ENCODE peak calls at places on chromosome 4, in six cellular contexts. One of them, this sample, is unnamed. For H3K36me3, the result is how much of the 10 kb centered on the place peaks cover.

GRCh38 chr4:99885063-99885664 is 9.1 kb downstream of the LAMTOR3 start:
- DNase-seq in transverse colon: no peak
- DNase-seq in GM23338: peak
- DNase-seq in spleen: no peak
- DNase-seq in CD4-positive, CD25-positive, alpha-beta regulatory T cell: peak
- DNase-seq in sigmoid colon: no peak
- DNase-seq in this sample: no peak

GRCh38 chr4:123661080-123661737 is 264.6 kb downstream of the SPRY1 start:
- DNase-seq in sigmoid colon: no peak
- DNase-seq in CD4-positive, CD25-positive, alpha-beta regulatory T cell: no peak
- DNase-seq in GM23338: peak
- DNase-seq in spleen: no peak
- DNase-seq in transverse colon: no peak
- DNase-seq in this sample: no peak

GRCh38 chr4:112284166-112284565 is 1.5 kb downstream of the TIFA start:
- DNase-seq in CD4-positive, CD25-positive, alpha-beta regulatory T cell: no peak
- DNase-seq in sigmoid colon: no peak
- DNase-seq in spleen: no peak
- DNase-seq in transverse colon: no peak
- DNase-seq in GM23338: no peak
- DNase-seq in this sample: no peak

GRCh38 chr4:157607996-157608395 is 387.5 kb downstream of the GRIA2 start:
- DNase-seq in CD4-positive, CD25-positive, alpha-beta regulatory T cell: no peak
- DNase-seq in transverse colon: no peak
- DNase-seq in GM23338: no peak
- DNase-seq in sigmoid colon: no peak
- DNase-seq in spleen: no peak
- DNase-seq in this sample: no peak

GRCh38 chr4:159027535-159027934 is 75.3 kb upstream of the RAPGEF2 start:
- DNase-seq in sigmoid colon: no peak
- DNase-seq in CD4-positive, CD25-positive, alpha-beta regulatory T cell: no peak
- DNase-seq in GM23338: no peak
- DNase-seq in spleen: no peak
- DNase-seq in transverse colon: no peak
- DNase-seq in this sample: no peak

GRCh38 chr4:102825261-102826071 is 1.9 kb downstream of the UBE2D3 start:
- DNase-seq in CD4-positive, CD25-positive, alpha-beta regulatory T cell: peak
- DNase-seq in sigmoid colon: peak
- DNase-seq in transverse colon: peak
- DNase-seq in spleen: no peak
- DNase-seq in GM23338: peak
- DNase-seq in this sample: no peak

GRCh38 chr4:15162465-15163283 is 160.4 kb downstream of the CPEB2 start:
- DNase-seq in CD4-positive, CD25-positive, alpha-beta regulatory T cell: no peak
- DNase-seq in GM23338: peak
- DNase-seq in sigmoid colon: no peak
- DNase-seq in transverse colon: no peak
- DNase-seq in spleen: no peak
- DNase-seq in this sample: no peak

GRCh38 chr4:15656038-15656470 is 897 bp upstream of the FBXL5 start:
- DNase-seq in transverse colon: no peak
- DNase-seq in sigmoid colon: no peak
- DNase-seq in CD4-positive, CD25-positive, alpha-beta regulatory T cell: no peak
- DNase-seq in GM23338: peak
- DNase-seq in spleen: no peak
- DNase-seq in this sample: no peak

GRCh38 chr4:38764292-38764691 is 18.5 kb downstream of the TLR10 start:
- DNase-seq in CD4-positive, CD25-positive, alpha-beta regulatory T cell: no peak
- DNase-seq in GM23338: no peak
- DNase-seq in spleen: no peak
- DNase-seq in transverse colon: no peak
- DNase-seq in sigmoid colon: no peak
- DNase-seq in this sample: no peak

GRCh38 chr4:149264093-149264733 is 551.4 kb downstream of the IQCM start:
- DNase-seq in sigmoid colon: no peak
- DNase-seq in spleen: no peak
- DNase-seq in GM23338: peak
- DNase-seq in CD4-positive, CD25-positive, alpha-beta regulatory T cell: peak
- DNase-seq in transverse colon: peak
- DNase-seq in this sample: no peak

GRCh38 chr4:87375719-87376291 is 15.2 kb downstream of the HSD17B11 start:
- DNase-seq in sigmoid colon: peak
- DNase-seq in spleen: no peak
- DNase-seq in GM23338: peak
- DNase-seq in CD4-positive, CD25-positive, alpha-beta regulatory T cell: peak
- DNase-seq in transverse colon: no peak
- DNase-seq in this sample: no peak

GRCh38 chr4:145234086-145234694 is 53.8 kb upstream of the OTUD4 start:
- DNase-seq in CD4-positive, CD25-positive, alpha-beta regulatory T cell: peak
- DNase-seq in GM23338: peak
- DNase-seq in sigmoid colon: no peak
- DNase-seq in spleen: no peak
- DNase-seq in transverse colon: peak
- DNase-seq in this sample: no peak

GRCh38 chr4:17781831-17782287 is 438 bp upstream of the FAM184B start:
- DNase-seq in CD4-positive, CD25-positive, alpha-beta regulatory T cell: no peak
- DNase-seq in sigmoid colon: no peak
- DNase-seq in GM23338: peak
- DNase-seq in transverse colon: no peak
- DNase-seq in spleen: no peak
- DNase-seq in this sample: no peak

GRCh38 chr4:89353514-89353913 is 45.9 kb upstream of the GPRIN3 start:
- DNase-seq in spleen: no peak
- DNase-seq in CD4-positive, CD25-positive, alpha-beta regulatory T cell: no peak
- DNase-seq in transverse colon: no peak
- DNase-seq in GM23338: no peak
- DNase-seq in sigmoid colon: no peak
- DNase-seq in this sample: no peak

GRCh38 chr4:76738081-76738931 is 159.6 kb downstream of the SOWAHB start:
- DNase-seq in GM23338: no peak
- DNase-seq in CD4-positive, CD25-positive, alpha-beta regulatory T cell: no peak
- DNase-seq in spleen: no peak
- DNase-seq in transverse colon: no peak
- DNase-seq in sigmoid colon: peak
- DNase-seq in this sample: no peak

GRCh38 chr4:113979157-113979972 is at the start of gene ARSJ:
- DNase-seq in spleen: peak
- DNase-seq in transverse colon: peak
- DNase-seq in CD4-positive, CD25-positive, alpha-beta regulatory T cell: no peak
- DNase-seq in GM23338: peak
- DNase-seq in sigmoid colon: peak
- DNase-seq in this sample: peak

GRCh38 chr4:21769404-21770147 is 179.0 kb downstream of the KCNIP4 start:
- DNase-seq in GM23338: no peak
- DNase-seq in spleen: no peak
- DNase-seq in sigmoid colon: no peak
- DNase-seq in CD4-positive, CD25-positive, alpha-beta regulatory T cell: no peak
- DNase-seq in transverse colon: no peak
- DNase-seq in this sample: no peak

GRCh38 chr4:166324321-166324720 is 451.3 kb downstream of the TLL1 start:
- DNase-seq in GM23338: peak
- DNase-seq in spleen: no peak
- DNase-seq in sigmoid colon: no peak
- DNase-seq in transverse colon: peak
- DNase-seq in CD4-positive, CD25-positive, alpha-beta regulatory T cell: no peak
- DNase-seq in this sample: no peak

GRCh38 chr4:181281451-181281850 is 961.8 kb upstream of the TENM3 start:
- DNase-seq in CD4-positive, CD25-positive, alpha-beta regulatory T cell: no peak
- DNase-seq in spleen: no peak
- DNase-seq in GM23338: no peak
- DNase-seq in sigmoid colon: no peak
- DNase-seq in transverse colon: no peak
- DNase-seq in this sample: no peak

GRCh38 chr4:183438458-183439113 is 5.8 kb upstream of the CDKN2AIP start:
- DNase-seq in transverse colon: peak
- DNase-seq in GM23338: no peak
- DNase-seq in CD4-positive, CD25-positive, alpha-beta regulatory T cell: no peak
- DNase-seq in spleen: no peak
- DNase-seq in sigmoid colon: no peak
- DNase-seq in this sample: no peak

GRCh38 chr4:110275871-110276270 is 77.5 kb upstream of the ELOVL6 start:
- DNase-seq in spleen: no peak
- DNase-seq in transverse colon: no peak
- DNase-seq in GM23338: no peak
- DNase-seq in sigmoid colon: no peak
- DNase-seq in CD4-positive, CD25-positive, alpha-beta regulatory T cell: no peak
- DNase-seq in this sample: no peak

GRCh38 chr4:114926508-114926907 is 186.9 kb downstream of the NDST4 start:
- DNase-seq in CD4-positive, CD25-positive, alpha-beta regulatory T cell: no peak
- DNase-seq in GM23338: no peak
- DNase-seq in transverse colon: no peak
- DNase-seq in spleen: no peak
- DNase-seq in sigmoid colon: no peak
- DNase-seq in this sample: no peak

GRCh38 chr4:113574636-113575103 is 186.9 kb downstream of the CAMK2D start:
- DNase-seq in transverse colon: no peak
- DNase-seq in CD4-positive, CD25-positive, alpha-beta regulatory T cell: no peak
- DNase-seq in spleen: no peak
- DNase-seq in sigmoid colon: no peak
- DNase-seq in GM23338: no peak
- DNase-seq in this sample: no peak

GRCh38 chr4:15765306-15765705 is 12.8 kb upstream of the CD38 start:
- DNase-seq in sigmoid colon: no peak
- DNase-seq in spleen: no peak
- DNase-seq in transverse colon: no peak
- DNase-seq in CD4-positive, CD25-positive, alpha-beta regulatory T cell: no peak
- DNase-seq in GM23338: no peak
- DNase-seq in this sample: no peak

GRCh38 chr4:158793021-158793420 is 24.2 kb downstream of the FNIP2 start:
- DNase-seq in sigmoid colon: no peak
- DNase-seq in spleen: no peak
- DNase-seq in CD4-positive, CD25-positive, alpha-beta regulatory T cell: no peak
- DNase-seq in transverse colon: no peak
- DNase-seq in GM23338: no peak
- DNase-seq in this sample: no peak

GRCh38 chr4:120105472-120105871 is 38.8 kb upstream of the MAD2L1 start:
- DNase-seq in GM23338: no peak
- DNase-seq in sigmoid colon: no peak
- DNase-seq in CD4-positive, CD25-positive, alpha-beta regulatory T cell: no peak
- DNase-seq in transverse colon: no peak
- DNase-seq in spleen: no peak
- DNase-seq in this sample: no peak

GRCh38 chr4:38523054-38523453 is 140.9 kb upstream of the KLF3 start:
- DNase-seq in spleen: no peak
- DNase-seq in CD4-positive, CD25-positive, alpha-beta regulatory T cell: no peak
- DNase-seq in GM23338: no peak
- DNase-seq in sigmoid colon: no peak
- DNase-seq in transverse colon: no peak
- DNase-seq in this sample: no peak

GRCh38 chr4:153465922-153466636 is at the start of gene TMEM131L:
- DNase-seq in sigmoid colon: peak
- DNase-seq in spleen: peak
- DNase-seq in transverse colon: peak
- DNase-seq in CD4-positive, CD25-positive, alpha-beta regulatory T cell: peak
- DNase-seq in GM23338: peak
- DNase-seq in this sample: peak

GRCh38 chr4:163048447-163048846 is 118.2 kb downstream of the NAF1 start:
- DNase-seq in sigmoid colon: no peak
- DNase-seq in spleen: no peak
- DNase-seq in transverse colon: peak
- DNase-seq in CD4-positive, CD25-positive, alpha-beta regulatory T cell: no peak
- DNase-seq in GM23338: peak
- DNase-seq in this sample: no peak

GRCh38 chr4:52015366-52015765 is 4.8 kb downstream of the LRRC66 start:
- DNase-seq in CD4-positive, CD25-positive, alpha-beta regulatory T cell: no peak
- DNase-seq in spleen: no peak
- DNase-seq in sigmoid colon: no peak
- DNase-seq in GM23338: peak
- DNase-seq in transverse colon: no peak
- DNase-seq in this sample: no peak

GRCh38 chr4:63619771-63620170 is 789.5 kb downstream of the TECRL start:
- DNase-seq in spleen: no peak
- DNase-seq in transverse colon: no peak
- DNase-seq in GM23338: no peak
- DNase-seq in CD4-positive, CD25-positive, alpha-beta regulatory T cell: no peak
- DNase-seq in sigmoid colon: no peak
- DNase-seq in this sample: no peak

GRCh38 chr4:6920174-6920573 is 10.5 kb downstream of the TBC1D14 start:
- DNase-seq in spleen: peak
- DNase-seq in CD4-positive, CD25-positive, alpha-beta regulatory T cell: no peak
- DNase-seq in GM23338: no peak
- DNase-seq in sigmoid colon: peak
- DNase-seq in transverse colon: no peak
- DNase-seq in this sample: no peak

GRCh38 chr4:82744284-82744963 is 54.2 kb downstream of the SCD5 start:
- DNase-seq in GM23338: no peak
- DNase-seq in transverse colon: no peak
- DNase-seq in spleen: no peak
- DNase-seq in sigmoid colon: no peak
- DNase-seq in CD4-positive, CD25-positive, alpha-beta regulatory T cell: no peak
- DNase-seq in this sample: no peak

GRCh38 chr4:48191758-48192157 is 57.7 kb upstream of the TXK start:
- DNase-seq in GM23338: no peak
- DNase-seq in spleen: no peak
- DNase-seq in transverse colon: no peak
- DNase-seq in sigmoid colon: no peak
- DNase-seq in CD4-positive, CD25-positive, alpha-beta regulatory T cell: no peak
- DNase-seq in this sample: no peak
- H3K36me3 ChIP-seq in GM23338: under half
- H3K36me3 ChIP-seq in spleen: under half
- H3K36me3 ChIP-seq in transverse colon: under half
- H3K36me3 ChIP-seq in sigmoid colon: under half
- H3K36me3 ChIP-seq in CD4-positive, CD25-positive, alpha-beta regulatory T cell: under half
- H3K36me3 ChIP-seq in this sample: under half

DNA sequence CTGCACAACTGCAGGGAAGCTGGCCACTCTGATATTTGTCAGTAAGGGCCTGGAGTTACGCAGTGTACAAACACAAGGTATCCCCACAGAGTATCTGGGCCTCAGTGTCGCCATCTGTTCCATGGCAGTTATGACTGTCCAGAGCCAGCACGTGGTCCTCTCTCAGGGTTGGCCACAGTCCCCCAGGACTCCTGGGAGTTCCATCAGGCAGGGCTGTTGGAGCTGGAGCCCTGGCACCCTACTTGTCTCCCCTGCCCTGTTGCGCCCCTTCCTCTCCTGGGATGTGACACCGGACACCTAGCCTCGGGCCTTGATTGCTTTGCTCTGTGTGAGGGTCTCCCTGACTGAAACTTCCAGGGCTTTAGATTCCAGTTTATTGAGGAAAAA is 8.4 kb downstream of the HTRA3 start:
- DNase-seq in GM23338: no peak
- DNase-seq in spleen: peak
- DNase-seq in CD4-positive, CD25-positive, alpha-beta regulatory T cell: no peak
- DNase-seq in transverse colon: no peak
- DNase-seq in sigmoid colon: peak
- DNase-seq in this sample: no peak
- H3K4me3 ChIP-seq in GM23338: no peak
- H3K4me3 ChIP-seq in spleen: no peak
- H3K4me3 ChIP-seq in CD4-positive, CD25-positive, alpha-beta regulatory T cell: no peak
- H3K4me3 ChIP-seq in transverse colon: no peak
- H3K4me3 ChIP-seq in sigmoid colon: no peak
- H3K4me3 ChIP-seq in this sample: no peak

GRCh38 chr4:24570172-24570571 is 14.2 kb downstream of the DHX15 start:
- DNase-seq in sigmoid colon: no peak
- DNase-seq in CD4-positive, CD25-positive, alpha-beta regulatory T cell: no peak
- DNase-seq in spleen: no peak
- DNase-seq in transverse colon: no peak
- DNase-seq in GM23338: no peak
- DNase-seq in this sample: no peak
- H3K36me3 ChIP-seq in sigmoid colon: under half
- H3K36me3 ChIP-seq in CD4-positive, CD25-positive, alpha-beta regulatory T cell: half or more
- H3K36me3 ChIP-seq in spleen: under half
- H3K36me3 ChIP-seq in transverse colon: under half
- H3K36me3 ChIP-seq in GM23338: under half
- H3K36me3 ChIP-seq in this sample: under half

GRCh38 chr4:140110542-140110941 is 43.4 kb downstream of the MAML3 start:
- DNase-seq in sigmoid colon: no peak
- DNase-seq in GM23338: no peak
- DNase-seq in transverse colon: no peak
- DNase-seq in spleen: no peak
- DNase-seq in CD4-positive, CD25-positive, alpha-beta regulatory T cell: no peak
- DNase-seq in this sample: no peak
- H3K4me3 ChIP-seq in sigmoid colon: no peak
- H3K4me3 ChIP-seq in GM23338: no peak
- H3K4me3 ChIP-seq in transverse colon: no peak
- H3K4me3 ChIP-seq in spleen: no peak
- H3K4me3 ChIP-seq in CD4-positive, CD25-positive, alpha-beta regulatory T cell: no peak
- H3K4me3 ChIP-seq in this sample: no peak